ENCODE peak calls at places on chromosomes 13 and 19, in nine cellular contexts. V, U, E, N, C, S, H, Y and K are unnamed samples.

GRCh38 chr13:101941095-101941777 is 460.6 kb downstream of the FGF14 start:
- DNase-seq in V (no peak), U (no peak), E (no peak), N (peak; percentile 11), C (peak; percentile 2), S (no peak), H (no peak), Y (no peak), K (no peak)

GRCh38 chr19:48110350-48110966 is at the start of gene PLA2G4C:
- DNase-seq in V (peak; percentile 96), U (peak; percentile 92), E (peak; percentile 95), N (peak; percentile 87), C (peak; percentile 96), S (peak; percentile 95), H (peak; percentile 85), Y (peak; percentile 92), K (peak; percentile 87)

GRCh38 chr13:98267080-98267912 is 90.2 kb upstream of the RNF113B start:
- DNase-seq in V (no peak), U (no peak), E (no peak), N (peak; percentile 69), C (no peak), S (no peak), H (no peak), Y (no peak), K (no peak)

GRCh38 chr13:99119686-99120085 is 81.0 kb upstream of the UBAC2 start:
- DNase-seq in V (no peak), U (no peak), E (no peak), N (peak; percentile 33), C (no peak), S (no peak), H (no peak), Y (peak; percentile 24), K (no peak)

GRCh38 chr13:108269601-108270328 is at the start of gene TNFSF13B:
- DNase-seq in V (no peak), U (peak; percentile 42), E (no peak), N (peak; percentile 6), C (peak; percentile 1), S (peak; percentile 78), H (peak; percentile 50), Y (peak; percentile 74), K (no peak)

GRCh38 chr13:30639671-30640070 is 22.0 kb downstream of the USPL1 start:
- DNase-seq in V (no peak), U (no peak), E (no peak), N (no peak), C (no peak), S (no peak), H (no peak), Y (no peak), K (no peak)

GRCh38 chr13:44368062-44368591 is 5.5 kb upstream of the SERP2 start:
- DNase-seq in V (no peak), U (no peak), E (no peak), N (no peak), C (no peak), S (no peak), H (no peak), Y (no peak), K (no peak)

GRCh38 chr19:54517483-54517882 is 14.9 kb downstream of the LAIR2 start:
- DNase-seq in V (peak; percentile 52), U (peak; percentile 30), E (no peak), N (peak; percentile 33), C (peak; percentile 52), S (peak; percentile 61), H (no peak), Y (peak; percentile 47), K (no peak)

GRCh38 chr19:47049307-47049700 is 880 bp upstream of the TMEM160 start:
- DNase-seq in V (no peak), U (no peak), E (no peak), N (peak; percentile 11), C (no peak), S (no peak), H (no peak), Y (peak; percentile 90), K (no peak)

GRCh38 chr19:7393459-7393858 is 44.7 kb downstream of the ARHGEF18 start:
- DNase-seq in V (no peak), U (no peak), E (no peak), N (no peak), C (no peak), S (no peak), H (no peak), Y (no peak), K (no peak)

GRCh38 chr13:96072392-96072791 is 17.5 kb upstream of the HS6ST3 start:
- DNase-seq in V (no peak), U (no peak), E (no peak), N (no peak), C (no peak), S (no peak), H (no peak), Y (peak; percentile 39), K (no peak)

GRCh38 chr13:28729541-28729940 is 10.8 kb upstream of the SLC46A3 start:
- DNase-seq in V (no peak), U (no peak), E (no peak), N (no peak), C (no peak), S (no peak), H (no peak), Y (no peak), K (no peak)
- H3K27ac ChIP-seq in V (no peak overlapping the region), U (no peak overlapping the region), E (no peak overlapping the region), N (no peak overlapping the region), C (peak overlapping the region; percentile 70), S (no peak overlapping the region), H (no peak overlapping the region), Y (no peak overlapping the region), K (no peak overlapping the region)

GRCh38 chr19:8413593-8413923 is 453 bp downstream of the MARCHF2 start:
- DNase-seq in V (no peak), U (no peak), E (no peak), N (no peak), C (no peak), S (no peak), H (no peak), Y (no peak), K (no peak)

DNA sequence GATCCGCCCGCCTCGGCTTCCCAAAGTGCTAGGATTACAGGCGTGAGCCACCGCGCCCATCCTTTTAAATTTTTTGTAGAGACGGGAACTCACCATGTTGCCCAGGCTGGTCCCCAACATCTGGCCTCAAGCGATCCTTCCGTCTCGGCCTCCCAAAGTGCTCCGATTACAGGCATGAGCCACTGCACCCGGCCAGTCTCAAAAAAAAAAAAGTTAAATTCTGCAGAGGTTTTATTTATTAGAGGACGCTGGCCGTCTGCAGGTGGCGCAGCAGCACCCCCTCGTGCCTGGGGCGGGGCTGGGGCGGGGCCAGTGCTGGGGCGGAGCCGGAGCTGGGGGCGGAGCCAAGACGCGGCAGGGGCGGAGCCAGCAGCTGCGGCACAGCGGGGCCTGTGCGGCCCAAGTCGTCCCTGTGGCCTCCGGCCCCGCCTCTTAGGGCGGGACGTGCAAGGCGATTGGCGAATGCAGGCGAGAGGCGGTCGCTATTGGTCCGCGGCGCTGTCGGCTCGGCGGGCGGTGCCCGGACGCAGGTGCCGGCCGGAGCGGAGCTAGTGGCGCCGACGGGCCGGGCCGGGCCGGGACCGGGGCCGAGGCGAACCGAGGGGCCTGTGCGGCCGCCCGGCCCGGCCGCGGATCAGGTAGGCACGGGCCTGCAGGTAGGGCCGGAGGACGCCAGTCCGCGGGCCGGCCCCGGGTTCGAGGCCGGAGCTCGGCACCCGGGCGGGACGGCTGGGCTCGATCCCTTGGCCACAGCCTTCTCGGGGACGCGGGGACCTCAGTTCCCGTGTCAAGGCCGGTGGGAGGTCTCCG is at the start of gene MARCHF2:
- DNase-seq in V (peak; percentile 95), U (peak; percentile 96), E (peak; percentile 98), N (peak; percentile 92), C (peak; percentile 97), S (peak; percentile 98), H (peak; percentile 94), Y (peak; percentile 97), K (peak; percentile 74)
- H3K27ac ChIP-seq in V (peak within 1 kb of the TSS; percentile 54), U (peak within 1 kb of the TSS; percentile 94), E (peak within 1 kb of the TSS; percentile 60), N (no peak within 1 kb of the TSS), C (no peak within 1 kb of the TSS), S (no peak within 1 kb of the TSS), H (peak within 1 kb of the TSS; percentile 65), Y (no peak within 1 kb of the TSS), K (peak within 1 kb of the TSS; percentile 76)

DNA sequence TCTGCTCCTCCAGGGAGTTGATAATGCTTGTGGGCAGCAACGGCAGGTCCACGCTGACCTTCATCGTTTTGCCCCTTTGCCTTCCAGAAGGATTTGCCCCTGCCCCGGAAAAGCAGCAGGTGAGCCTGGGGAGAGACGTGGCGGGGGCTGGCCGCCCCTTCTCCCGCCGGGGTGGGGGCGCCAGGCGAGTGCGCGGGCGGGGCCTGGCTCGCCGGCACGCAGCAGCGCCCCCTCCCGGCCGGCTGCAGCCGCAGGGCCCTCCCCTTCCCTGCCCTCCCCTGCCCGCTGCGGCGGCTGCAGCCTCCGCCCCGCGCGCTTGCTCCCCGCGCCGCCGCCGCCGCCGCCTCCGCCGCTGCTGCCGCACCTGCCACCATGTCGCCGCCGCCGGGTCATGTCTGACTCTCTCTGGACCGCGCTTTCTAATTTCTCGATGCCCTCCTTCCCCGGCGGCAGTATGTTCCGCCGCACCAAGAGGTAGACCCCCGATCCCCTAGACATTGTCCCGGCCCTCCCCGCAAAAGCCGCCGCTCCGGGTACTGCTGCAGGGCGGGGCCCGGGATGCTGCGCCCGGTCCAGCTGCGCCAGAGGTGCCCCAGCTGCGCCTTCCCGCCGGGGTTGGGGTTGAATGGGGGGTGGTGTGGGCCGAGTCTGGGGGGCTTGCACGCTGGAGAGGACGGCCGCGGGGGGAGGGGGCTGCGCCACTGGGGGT is at the start of gene MAST1:
- DNase-seq in V (no peak), U (no peak), E (no peak), N (no peak), C (peak; percentile 86), S (peak; percentile 84), H (no peak), Y (peak; percentile 66), K (no peak)
- H3K27ac ChIP-seq in V (no peak within 1 kb of the TSS), U (no peak within 1 kb of the TSS), E (no peak within 1 kb of the TSS), N (no peak within 1 kb of the TSS), C (no peak within 1 kb of the TSS), S (no peak within 1 kb of the TSS), H (no peak within 1 kb of the TSS), Y (no peak within 1 kb of the TSS), K (no peak within 1 kb of the TSS)

GRCh38 chr13:34164585-34164984 is 346.6 kb downstream of the RFC3 start:
- DNase-seq in V (no peak), U (no peak), E (no peak), N (no peak), C (no peak), S (no peak), H (no peak), Y (no peak), K (no peak)
- H3K27ac ChIP-seq in V (no peak overlapping the region), U (no peak overlapping the region), E (peak overlapping the region; percentile 33), N (no peak overlapping the region), C (no peak overlapping the region), S (peak overlapping the region; percentile 53), H (no peak overlapping the region), Y (no peak overlapping the region), K (no peak overlapping the region)

DNA sequence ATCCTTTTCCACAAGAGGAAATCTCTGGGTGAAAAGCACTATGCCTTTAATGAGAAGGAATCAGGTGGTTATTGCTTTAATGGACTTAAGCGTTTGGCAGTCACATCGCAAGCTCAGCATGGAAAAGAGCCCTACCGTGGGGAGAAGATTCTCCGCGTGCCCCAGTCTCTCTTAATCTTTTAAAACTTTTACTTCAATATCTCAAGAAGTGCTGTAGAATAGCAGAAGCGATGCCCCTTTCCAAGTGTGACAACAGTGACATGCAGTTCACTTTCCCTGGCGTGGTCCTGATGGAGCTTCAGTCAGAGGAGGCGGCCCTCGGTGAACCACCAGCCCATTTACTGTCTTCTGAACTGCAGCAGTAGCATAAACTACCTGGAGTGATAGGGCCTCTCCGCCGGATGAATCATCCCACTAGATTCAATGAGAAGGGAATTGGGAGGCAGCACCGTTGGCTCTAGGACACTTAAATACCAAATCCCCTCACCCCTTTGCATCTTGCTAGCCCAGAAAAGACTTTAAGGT is 112.7 kb upstream of the GPR12 start:
- DNase-seq in V (no peak), U (no peak), E (no peak), N (no peak), C (no peak), S (no peak), H (no peak), Y (no peak), K (no peak)
- H3K27ac ChIP-seq in V (no peak overlapping the region), U (no peak overlapping the region), E (no peak overlapping the region), N (no peak overlapping the region), C (no peak overlapping the region), S (no peak overlapping the region), H (no peak overlapping the region), Y (no peak overlapping the region), K (no peak overlapping the region)